ENCODE peak calls at places on chromosomes 6 and 20, in eight cellular contexts. One of them, this sample, is unnamed.

GRCh38 chr6:474454-475185 is 83.1 kb downstream of the IRF4 start:
- DNase-seq in Peyer's patch: peak; percentile 86
- DNase-seq in aorta: no peak
- DNase-seq in psoas muscle: no peak
- DNase-seq in cardiac muscle cell: peak; percentile 13
- DNase-seq in A549: no peak
- DNase-seq in OCI-LY7: peak; percentile 84
- DNase-seq in GM23248: no peak
- DNase-seq in this sample: no peak

GRCh38 chr20:61874421-61875068 is 191.1 kb downstream of the TAF4 start:
- DNase-seq in Peyer's patch: no peak
- DNase-seq in aorta: no peak
- DNase-seq in psoas muscle: no peak
- DNase-seq in cardiac muscle cell: no peak
- DNase-seq in A549: no peak
- DNase-seq in OCI-LY7: peak; percentile 7
- DNase-seq in GM23248: peak; percentile 21
- DNase-seq in this sample: no peak

GRCh38 chr20:31968299-31969126 is 562 bp downstream of the XKR7 start:
- DNase-seq in Peyer's patch: peak; percentile 36
- DNase-seq in aorta: peak; percentile 93
- DNase-seq in psoas muscle: peak; percentile 84
- DNase-seq in cardiac muscle cell: peak; percentile 76
- DNase-seq in A549: peak; percentile 81
- DNase-seq in OCI-LY7: peak; percentile 74
- DNase-seq in GM23248: peak; percentile 74
- DNase-seq in this sample: peak; percentile 71

GRCh38 chr6:169589293-169589692 is 112.5 kb downstream of the WDR27 start:
- DNase-seq in Peyer's patch: peak; percentile 76
- DNase-seq in aorta: no peak
- DNase-seq in psoas muscle: no peak
- DNase-seq in cardiac muscle cell: peak; percentile 48
- DNase-seq in A549: no peak
- DNase-seq in OCI-LY7: peak; percentile 23
- DNase-seq in GM23248: peak; percentile 40
- DNase-seq in this sample: no peak

GRCh38 chr20:8853805-8854338 is 215.0 kb upstream of the PLCB4 start:
- DNase-seq in Peyer's patch: no peak
- DNase-seq in aorta: no peak
- DNase-seq in psoas muscle: no peak
- DNase-seq in cardiac muscle cell: peak; percentile 91
- DNase-seq in A549: peak; percentile 70
- DNase-seq in OCI-LY7: peak; percentile 49
- DNase-seq in GM23248: peak; percentile 75
- DNase-seq in this sample: peak; percentile 29

GRCh38 chr20:35355372-35355771 is 56.4 kb downstream of the UQCC1 start:
- DNase-seq in Peyer's patch: no peak
- DNase-seq in aorta: no peak
- DNase-seq in psoas muscle: no peak
- DNase-seq in cardiac muscle cell: no peak
- DNase-seq in A549: no peak
- DNase-seq in OCI-LY7: no peak
- DNase-seq in GM23248: no peak
- DNase-seq in this sample: peak; percentile 19

GRCh38 chr6:126127662-126128061 is 141.3 kb downstream of the TRMT11 start:
- DNase-seq in Peyer's patch: no peak
- DNase-seq in aorta: no peak
- DNase-seq in psoas muscle: no peak
- DNase-seq in cardiac muscle cell: no peak
- DNase-seq in A549: no peak
- DNase-seq in OCI-LY7: no peak
- DNase-seq in GM23248: no peak
- DNase-seq in this sample: no peak

GRCh38 chr6:43499028-43499815 is 10.9 kb downstream of the LRRC73 start:
- DNase-seq in Peyer's patch: no peak
- DNase-seq in aorta: no peak
- DNase-seq in psoas muscle: no peak
- DNase-seq in cardiac muscle cell: no peak
- DNase-seq in A549: no peak
- DNase-seq in OCI-LY7: no peak
- DNase-seq in GM23248: no peak
- DNase-seq in this sample: no peak

GRCh38 chr20:49482621-49483017 is at the start of gene KCNB1:
- DNase-seq in Peyer's patch: no peak
- DNase-seq in aorta: peak; percentile 90
- DNase-seq in psoas muscle: peak; percentile 83
- DNase-seq in cardiac muscle cell: peak; percentile 76
- DNase-seq in A549: peak; percentile 36
- DNase-seq in OCI-LY7: peak; percentile 19
- DNase-seq in GM23248: peak; percentile 72
- DNase-seq in this sample: peak; percentile 42

GRCh38 chr6:43129434-43130194 is 41.5 kb upstream of the SRF start:
- DNase-seq in Peyer's patch: no peak
- DNase-seq in aorta: no peak
- DNase-seq in psoas muscle: no peak
- DNase-seq in cardiac muscle cell: peak; percentile 50
- DNase-seq in A549: peak; percentile 37
- DNase-seq in OCI-LY7: peak; percentile 41
- DNase-seq in GM23248: peak; percentile 82
- DNase-seq in this sample: no peak

GRCh38 chr6:109768485-109768884 is 77.4 kb downstream of the FIG4 start:
- DNase-seq in Peyer's patch: no peak
- DNase-seq in aorta: no peak
- DNase-seq in psoas muscle: no peak
- DNase-seq in cardiac muscle cell: peak; percentile 24
- DNase-seq in A549: no peak
- DNase-seq in OCI-LY7: no peak
- DNase-seq in GM23248: peak; percentile 87
- DNase-seq in this sample: no peak

GRCh38 chr6:56984374-56984773 is 29.5 kb downstream of the BEND6 start:
- DNase-seq in Peyer's patch: no peak
- DNase-seq in aorta: no peak
- DNase-seq in psoas muscle: no peak
- DNase-seq in cardiac muscle cell: peak; percentile 51
- DNase-seq in A549: no peak
- DNase-seq in OCI-LY7: no peak
- DNase-seq in GM23248: peak; percentile 50
- DNase-seq in this sample: no peak

GRCh38 chr20:63163596-63164560 is 52.1 kb downstream of the YTHDF1 start:
- DNase-seq in Peyer's patch: no peak
- DNase-seq in aorta: peak; percentile 62
- DNase-seq in psoas muscle: peak; percentile 40
- DNase-seq in cardiac muscle cell: no peak
- DNase-seq in A549: no peak
- DNase-seq in OCI-LY7: no peak
- DNase-seq in GM23248: no peak
- DNase-seq in this sample: no peak

DNA sequence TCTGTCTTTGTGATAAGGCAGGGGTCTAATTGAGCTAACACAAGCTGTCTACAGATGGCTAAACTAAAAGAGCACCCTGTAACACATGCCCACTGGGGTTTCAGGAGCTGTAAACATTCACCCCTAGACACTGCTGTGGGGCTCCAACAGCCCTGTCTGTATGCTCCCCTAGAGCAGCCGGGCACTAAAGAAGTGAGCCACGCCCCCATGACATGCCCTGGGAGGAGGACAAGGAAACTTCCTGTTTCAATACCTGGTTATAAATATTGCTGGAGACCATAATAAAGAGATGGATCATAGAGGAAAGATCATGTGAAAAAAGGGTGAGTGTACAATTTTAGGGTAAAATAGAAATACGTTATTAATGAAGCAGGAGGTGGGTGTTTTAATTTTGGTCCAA is 667.7 kb upstream of the AGPAT4 start:
- DNase-seq in Peyer's patch: no peak
- DNase-seq in aorta: no peak
- DNase-seq in psoas muscle: no peak
- DNase-seq in cardiac muscle cell: no peak
- DNase-seq in A549: no peak
- DNase-seq in OCI-LY7: no peak
- DNase-seq in GM23248: no peak
- DNase-seq in this sample: no peak
- H3K4me1 ChIP-seq in Peyer's patch: no peaks in the 10 kb centered on the region
- H3K4me1 ChIP-seq in aorta: no peaks in the 10 kb centered on the region
- H3K4me1 ChIP-seq in psoas muscle: no peaks in the 10 kb centered on the region
- H3K4me1 ChIP-seq in cardiac muscle cell: no peaks in the 10 kb centered on the region
- H3K4me1 ChIP-seq in A549: no peaks in the 10 kb centered on the region
- H3K4me1 ChIP-seq in OCI-LY7: no peaks in the 10 kb centered on the region
- H3K4me1 ChIP-seq in GM23248: no peaks in the 10 kb centered on the region
- H3K4me1 ChIP-seq in this sample: no peaks in the 10 kb centered on the region

GRCh38 chr20:4774209-4774608 is 52.5 kb downstream of the PRND start:
- DNase-seq in Peyer's patch: no peak
- DNase-seq in aorta: no peak
- DNase-seq in psoas muscle: no peak
- DNase-seq in cardiac muscle cell: no peak
- DNase-seq in A549: no peak
- DNase-seq in OCI-LY7: no peak
- DNase-seq in GM23248: peak; percentile 8
- DNase-seq in this sample: no peak
- H3K4me3 ChIP-seq in Peyer's patch: no peak overlapping the region
- H3K4me3 ChIP-seq in aorta: no peak overlapping the region
- H3K4me3 ChIP-seq in psoas muscle: no peak overlapping the region
- H3K4me3 ChIP-seq in cardiac muscle cell: no peak overlapping the region
- H3K4me3 ChIP-seq in A549: no peak overlapping the region
- H3K4me3 ChIP-seq in OCI-LY7: no peak overlapping the region
- H3K4me3 ChIP-seq in GM23248: no peak overlapping the region
- H3K4me3 ChIP-seq in this sample: no peak overlapping the region

DNA sequence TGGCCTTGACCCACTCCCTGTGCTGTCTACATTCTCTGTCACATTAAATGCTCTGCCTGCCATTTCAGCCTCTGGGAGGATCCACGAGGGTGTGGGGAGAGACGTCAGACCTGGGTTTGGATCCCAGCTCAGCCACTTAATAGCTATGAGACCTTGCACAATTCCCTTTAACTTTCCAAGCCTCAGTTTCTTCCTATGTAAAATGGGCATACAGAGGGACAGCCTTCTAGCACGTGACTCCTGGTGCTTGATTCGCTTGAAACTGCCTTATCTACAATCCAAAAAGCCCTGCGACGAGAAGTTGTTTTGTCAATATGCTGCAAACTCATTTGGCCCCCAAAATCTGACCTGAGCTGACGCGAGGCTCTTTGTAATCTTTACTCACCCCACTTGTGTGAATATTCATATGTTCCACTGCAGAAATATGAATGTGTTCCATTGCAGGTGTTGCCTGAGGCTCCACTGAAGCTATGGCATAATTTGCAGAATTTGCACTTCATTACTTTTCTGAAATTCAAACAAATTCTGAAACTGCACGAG is 40.1 kb downstream of the TOX2 start:
- DNase-seq in Peyer's patch: no peak
- DNase-seq in aorta: no peak
- DNase-seq in psoas muscle: no peak
- DNase-seq in cardiac muscle cell: no peak
- DNase-seq in A549: no peak
- DNase-seq in OCI-LY7: no peak
- DNase-seq in GM23248: peak; percentile 26
- DNase-seq in this sample: no peak
- H3K27ac ChIP-seq in Peyer's patch: no peak overlapping the region
- H3K27ac ChIP-seq in aorta: no peak overlapping the region
- H3K27ac ChIP-seq in psoas muscle: no peak overlapping the region
- H3K27ac ChIP-seq in cardiac muscle cell: no peak overlapping the region
- H3K27ac ChIP-seq in A549: peak overlapping the region; percentile 91
- H3K27ac ChIP-seq in OCI-LY7: no peak overlapping the region
- H3K27ac ChIP-seq in GM23248: peak overlapping the region; percentile 82
- H3K27ac ChIP-seq in this sample: no peak overlapping the region

GRCh38 chr6:136783021-136783420 is 9.3 kb downstream of the MAP3K5 start:
- DNase-seq in Peyer's patch: no peak
- DNase-seq in aorta: no peak
- DNase-seq in psoas muscle: no peak
- DNase-seq in cardiac muscle cell: no peak
- DNase-seq in A549: no peak
- DNase-seq in OCI-LY7: no peak
- DNase-seq in GM23248: no peak
- DNase-seq in this sample: no peak

GRCh38 chr6:136783495-136784270 is 8.6 kb downstream of the MAP3K5 start:
- DNase-seq in Peyer's patch: peak; percentile 70
- DNase-seq in aorta: no peak
- DNase-seq in psoas muscle: no peak
- DNase-seq in cardiac muscle cell: no peak
- DNase-seq in A549: no peak
- DNase-seq in OCI-LY7: peak; percentile 84
- DNase-seq in GM23248: no peak
- DNase-seq in this sample: peak; percentile 41

GRCh38 chr6:136782021-136782770 is 10.1 kb downstream of the MAP3K5 start:
- DNase-seq in Peyer's patch: no peak
- DNase-seq in aorta: no peak
- DNase-seq in psoas muscle: no peak
- DNase-seq in cardiac muscle cell: peak; percentile 69
- DNase-seq in A549: no peak
- DNase-seq in OCI-LY7: no peak
- DNase-seq in GM23248: peak; percentile 67
- DNase-seq in this sample: no peak

GRCh38 chr6:136779682-136780081 is 12.6 kb downstream of the MAP3K5 start:
- DNase-seq in Peyer's patch: no peak
- DNase-seq in aorta: no peak
- DNase-seq in psoas muscle: no peak
- DNase-seq in cardiac muscle cell: no peak
- DNase-seq in A549: no peak
- DNase-seq in OCI-LY7: no peak
- DNase-seq in GM23248: no peak
- DNase-seq in this sample: no peak

GRCh38 chr6:136780972-136781371 is 11.3 kb downstream of the MAP3K5 start:
- DNase-seq in Peyer's patch: no peak
- DNase-seq in aorta: no peak
- DNase-seq in psoas muscle: no peak
- DNase-seq in cardiac muscle cell: no peak
- DNase-seq in A549: no peak
- DNase-seq in OCI-LY7: no peak
- DNase-seq in GM23248: no peak
- DNase-seq in this sample: no peak
- H3K4me1 ChIP-seq in Peyer's patch: peaks cover 21% of the 10 kb centered on the region
- H3K4me1 ChIP-seq in aorta: peaks cover 28% of the 10 kb centered on the region
- H3K4me1 ChIP-seq in psoas muscle: no peaks in the 10 kb centered on the region
- H3K4me1 ChIP-seq in cardiac muscle cell: peaks cover 4% of the 10 kb centered on the region
- H3K4me1 ChIP-seq in A549: peaks cover 5% of the 10 kb centered on the region
- H3K4me1 ChIP-seq in OCI-LY7: peaks cover 34% of the 10 kb centered on the region
- H3K4me1 ChIP-seq in GM23248: peaks cover 13% of the 10 kb centered on the region
- H3K4me1 ChIP-seq in this sample: peaks cover 63% of the 10 kb centered on the region

DNA sequence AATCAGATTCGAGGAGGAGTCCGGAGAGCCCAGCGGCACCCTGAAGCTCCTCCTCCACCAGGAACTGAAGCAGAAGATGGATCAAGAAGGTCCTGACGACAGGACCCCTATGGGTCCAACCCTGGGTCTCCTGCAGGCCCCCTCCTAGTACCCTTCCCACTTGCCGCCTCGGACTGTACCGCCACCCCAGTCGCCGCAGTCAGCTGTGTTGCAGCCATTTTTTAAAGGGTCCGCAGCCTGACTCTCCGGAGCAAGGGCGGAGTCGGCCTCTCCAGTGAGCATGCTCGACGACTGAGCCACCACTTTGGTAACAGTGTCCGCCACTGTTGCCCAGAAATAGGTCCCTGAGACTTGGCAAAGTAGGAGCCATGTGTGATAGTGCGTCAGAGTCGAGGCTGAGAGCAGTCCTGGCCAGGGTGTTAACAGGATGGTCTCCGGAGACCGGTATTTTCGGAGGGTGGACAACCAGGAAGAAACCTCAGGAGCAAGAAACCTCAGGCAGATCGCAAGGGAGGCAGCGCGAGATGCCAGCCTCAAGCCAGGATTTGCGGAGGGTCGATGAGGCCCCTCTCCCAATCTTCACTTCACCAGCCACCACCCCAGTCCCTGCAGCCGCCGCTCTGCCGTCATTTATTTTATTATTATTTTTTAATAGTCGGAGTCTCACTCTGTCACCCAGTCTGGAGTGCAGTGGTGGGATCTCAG is 294.6 kb upstream of the ZNF337 start:
- DNase-seq in Peyer's patch: no peak
- DNase-seq in aorta: no peak
- DNase-seq in psoas muscle: no peak
- DNase-seq in cardiac muscle cell: no peak
- DNase-seq in A549: no peak
- DNase-seq in OCI-LY7: no peak
- DNase-seq in GM23248: no peak
- DNase-seq in this sample: no peak
- H3K4me3 ChIP-seq in Peyer's patch: no peak overlapping the region
- H3K4me3 ChIP-seq in aorta: no peak overlapping the region
- H3K4me3 ChIP-seq in psoas muscle: no peak overlapping the region
- H3K4me3 ChIP-seq in cardiac muscle cell: no peak overlapping the region
- H3K4me3 ChIP-seq in A549: no peak overlapping the region
- H3K4me3 ChIP-seq in OCI-LY7: no peak overlapping the region
- H3K4me3 ChIP-seq in GM23248: no peak overlapping the region
- H3K4me3 ChIP-seq in this sample: no peak overlapping the region

This sample was measured in adrenal gland.